ENCODE peak calls at places on chromosomes 1 and 21, in ten cellular contexts. K is esophagus squamous epithelium, G is IMR-90, U is kidney, L is H1, E is HCT116, C is fibroblast of lung, Y is psoas muscle, J is heart right ventricle, X is cardiac muscle cell. P is an unnamed sample.

GRCh38 chr21:15614757-15615156 is 115.0 kb upstream of the USP25 start:
- DNase-seq in K (no peak), G (no peak), U (no peak), L (no peak), E (no peak), C (no peak), Y (no peak), J (no peak), X (peak), P (no peak)

GRCh38 chr1:43974443-43975248 is at the start of gene ATP6V0B:
- DNase-seq in K (peak), G (peak), U (peak), L (peak), E (peak), C (peak), Y (peak), J (peak), X (peak), P (peak)

GRCh38 chr1:63982201-63982600 is 208.4 kb downstream of the ROR1 start:
- DNase-seq in K (no peak), G (no peak), U (no peak), L (no peak), E (no peak), C (peak), Y (no peak), J (no peak), X (no peak), P (no peak)

GRCh38 chr1:234836045-234836681 is 226.2 kb upstream of the IRF2BP2 start:
- DNase-seq in K (no peak), G (no peak), U (no peak), L (no peak), E (no peak), C (no peak), Y (no peak), J (no peak), X (no peak), P (no peak)

GRCh38 chr21:36584980-36585940 is 105.3 kb upstream of the CLDN14 start:
- DNase-seq in K (no peak), G (no peak), U (no peak), L (no peak), E (no peak), C (no peak), Y (no peak), J (no peak), X (no peak), P (peak)

GRCh38 chr1:156432109-156433018 is 63.4 kb downstream of the RHBG start:
- DNase-seq in K (no peak), G (no peak), U (no peak), L (peak), E (no peak), C (no peak), Y (no peak), J (no peak), X (no peak), P (no peak)

GRCh38 chr1:29708381-29708780 is 472.1 kb downstream of the PTPRU start:
- DNase-seq in K (no peak), G (peak), U (no peak), L (no peak), E (no peak), C (peak), Y (peak), J (no peak), X (no peak), P (no peak)

GRCh38 chr21:43585924-43586411 is 73.3 kb downstream of the HSF2BP start:
- DNase-seq in K (no peak), G (peak), U (no peak), L (no peak), E (peak), C (peak), Y (no peak), J (no peak), X (peak), P (peak)

GRCh38 chr1:179882253-179883039 is at the start of gene TOR1AIP1:
- DNase-seq in K (peak), G (peak), U (peak), L (peak), E (peak), C (peak), Y (peak), J (peak), X (peak), P (peak)
- TF ChIP-seq CTCF in K (peak), G (peak), U (peak), L (no peak), E (no peak), C (peak), Y (peak), J (peak), X (peak), P (peak)

GRCh38 chr1:208631057-208631456 is 386.9 kb upstream of the PLXNA2 start:
- DNase-seq in K (no peak), G (no peak), U (no peak), L (no peak), E (no peak), C (no peak), Y (no peak), J (no peak), X (no peak), P (no peak)

GRCh38 chr1:208631516-208631915 is 387.3 kb upstream of the PLXNA2 start:
- DNase-seq in K (no peak), G (no peak), U (no peak), L (no peak), E (no peak), C (no peak), Y (no peak), J (no peak), X (no peak), P (no peak)

GRCh38 chr1:208628298-208628914 is 384.2 kb upstream of the PLXNA2 start:
- DNase-seq in K (no peak), G (no peak), U (no peak), L (no peak), E (no peak), C (no peak), Y (no peak), J (no peak), X (no peak), P (no peak)
- H3K4me3 ChIP-seq in K (no peak), G (no peak), U (no peak), L (no peak), E (no peak), C (no peak), Y (no peak), J (no peak), X (no peak), P (no peak)

GRCh38 chr1:75444220-75444619 is 166.7 kb downstream of the SLC44A5 start:
- DNase-seq in K (no peak), G (no peak), U (no peak), L (no peak), E (no peak), C (no peak), Y (no peak), J (no peak), X (no peak), P (no peak)
- H3K27ac ChIP-seq in K (no peak), G (no peak), U (no peak), L (no peak), E (no peak), C (no peak), Y (no peak), J (no peak), X (no peak), P (no peak)

GRCh38 chr1:85184245-85184644 is 16.6 kb downstream of the SYDE2 start:
- DNase-seq in K (no peak), G (no peak), U (no peak), L (no peak), E (no peak), C (no peak), Y (no peak), J (no peak), X (no peak), P (no peak)

GRCh38 chr1:85188530-85188929 is 12.3 kb downstream of the SYDE2 start:
- DNase-seq in K (no peak), G (no peak), U (no peak), L (no peak), E (no peak), C (no peak), Y (no peak), J (no peak), X (no peak), P (no peak)

GRCh38 chr1:85189120-85189519 is 11.7 kb downstream of the SYDE2 start:
- DNase-seq in K (no peak), G (no peak), U (no peak), L (no peak), E (no peak), C (no peak), Y (no peak), J (no peak), X (no peak), P (no peak)
- TF ChIP-seq CTCF in K (no peak), G (no peak), U (no peak), L (no peak), E (no peak), C (no peak), Y (no peak), J (no peak), X (no peak), P (no peak)

DNA sequence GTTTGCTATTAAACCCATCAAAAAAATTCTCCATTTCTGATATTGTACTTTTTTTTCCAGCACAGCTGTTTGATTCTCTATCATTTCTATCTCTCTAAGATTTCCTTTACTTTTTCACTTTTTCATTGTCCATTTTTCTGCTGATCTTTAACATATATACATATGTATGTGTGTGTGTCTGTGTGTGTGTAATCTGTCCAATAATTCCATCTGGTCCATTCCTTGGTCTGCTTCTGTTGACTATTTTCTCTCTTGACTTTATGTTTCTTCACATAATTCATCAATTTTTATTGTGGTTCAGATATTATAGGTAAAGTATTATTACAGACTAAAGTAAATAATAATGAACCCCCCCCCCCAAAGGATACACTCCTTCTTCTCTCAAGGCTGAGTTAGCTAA is 84.2 kb downstream of the RGS7 start:
- DNase-seq in K (no peak), G (no peak), U (no peak), L (no peak), E (no peak), C (no peak), Y (no peak), J (no peak), X (no peak), P (no peak)
- H3K4me3 ChIP-seq in K (no peak), G (no peak), U (no peak), L (no peak), E (no peak), C (no peak), Y (no peak), J (no peak), X (no peak), P (no peak)

DNA sequence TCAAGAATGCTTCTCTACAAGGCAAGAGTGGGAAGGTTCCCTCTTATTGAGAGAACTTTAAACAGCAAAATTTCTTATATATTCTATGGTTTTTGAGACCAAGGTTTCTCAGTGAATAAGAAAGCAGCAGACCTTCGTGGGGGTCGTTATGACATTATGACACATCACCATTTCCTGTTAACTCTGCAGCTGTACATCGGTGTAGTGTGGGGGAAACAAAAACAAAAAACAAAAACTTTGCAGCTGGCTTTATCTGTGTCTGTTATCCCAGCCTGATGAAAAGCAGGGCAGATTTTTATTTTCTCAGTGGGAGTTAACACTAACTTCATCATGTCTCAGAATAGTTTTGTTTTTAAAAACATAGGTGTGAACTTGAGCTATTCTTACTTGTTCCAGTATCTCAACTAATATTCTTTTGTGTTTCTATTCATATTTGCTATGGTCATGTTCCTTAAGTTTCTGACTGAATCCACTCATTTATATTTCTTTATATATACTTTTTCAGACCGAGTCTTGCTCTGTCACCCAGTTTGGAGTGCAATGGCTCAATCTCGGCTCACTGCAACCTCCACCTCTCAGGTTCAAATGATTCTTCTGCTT is 2.1 kb downstream of the SDE2 start:
- DNase-seq in K (no peak), G (peak), U (no peak), L (no peak), E (no peak), C (peak), Y (no peak), J (no peak), X (peak), P (no peak)
- H3K27ac ChIP-seq in K (peak), G (no peak), U (no peak), L (no peak), E (no peak), C (no peak), Y (no peak), J (no peak), X (no peak), P (no peak)

GRCh38 chr1:176205322-176205914 is 1.7 kb downstream of the COP1 start:
- DNase-seq in K (no peak), G (peak), U (no peak), L (no peak), E (no peak), C (peak), Y (no peak), J (no peak), X (no peak), P (no peak)
- TF ChIP-seq CTCF in K (no peak), G (no peak), U (no peak), L (no peak), E (no peak), C (no peak), Y (no peak), J (no peak), X (no peak), P (no peak)

GRCh38 chr1:30782361-30783243 is 25.0 kb upstream of the LAPTM5 start:
- DNase-seq in K (no peak), G (peak), U (peak), L (peak), E (no peak), C (no peak), Y (peak), J (peak), X (peak), P (peak)
- H3K4me3 ChIP-seq in K (no peak), G (no peak), U (no peak), L (no peak), E (peak), C (no peak), Y (no peak), J (no peak), X (no peak), P (no peak)

GRCh38 chr1:47763456-47764171 is 233.6 kb downstream of the TRABD2B start:
- DNase-seq in K (no peak), G (peak), U (peak), L (no peak), E (no peak), C (peak), Y (no peak), J (no peak), X (no peak), P (peak)
- H3K27ac ChIP-seq in K (no peak), G (no peak), U (no peak), L (no peak), E (no peak), C (no peak), Y (no peak), J (no peak), X (no peak), P (no peak)

DNA sequence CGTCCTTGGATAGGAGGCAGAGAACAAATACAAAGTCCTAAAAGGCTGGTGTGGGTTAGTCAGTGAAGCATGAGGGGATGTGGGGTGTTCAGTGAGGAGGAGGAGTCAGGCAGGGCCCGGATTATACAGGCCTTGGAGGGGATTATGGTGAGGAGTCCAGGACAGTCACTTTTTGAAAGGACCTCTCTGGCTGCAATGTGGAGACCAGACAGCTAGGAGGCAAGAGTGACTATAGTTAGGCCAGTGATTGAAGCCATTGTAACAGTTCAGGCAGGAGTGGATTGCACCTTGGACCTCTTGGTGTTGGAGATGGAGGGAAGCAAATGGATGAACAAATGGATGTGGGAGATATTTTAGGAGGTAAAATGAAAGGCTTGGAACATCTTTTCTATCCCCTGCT is 115.8 kb downstream of the C1orf94 start:
- DNase-seq in K (no peak), G (no peak), U (no peak), L (no peak), E (no peak), C (no peak), Y (no peak), J (no peak), X (no peak), P (no peak)
- TF ChIP-seq CTCF in K (no peak), G (no peak), U (no peak), L (peak), E (no peak), C (no peak), Y (no peak), J (no peak), X (no peak), P (no peak)

P was measured in prostate gland.